ENCODE peak calls at places on chromosome 12, in seven cellular contexts. N, J, X, U, B, P and E are unnamed samples.
A peak's percentile ranks its signal among the peaks of the same experiment; 100 is the strongest.

GRCh38 chr12:42409471-42409870 is 83.5 kb downstream of the PPHLN1 start:
- DNase-seq in N (no peak), J (no peak), X (no peak), U (no peak), B (no peak), P (no peak), E (no peak)

GRCh38 chr12:4628406-4628805 is 20.4 kb downstream of the AKAP3 start:
- DNase-seq in N (no peak), J (no peak), X (no peak), U (no peak), B (no peak), P (no peak), E (no peak)

GRCh38 chr12:105676694-105677093 is 346.2 kb downstream of the C12orf75 start:
- DNase-seq in N (no peak), J (peak; percentile 16), X (no peak), U (no peak), B (no peak), P (no peak), E (no peak)

GRCh38 chr12:104733717-104734175 is 224.3 kb downstream of the SLC41A2 start:
- DNase-seq in N (no peak), J (no peak), X (no peak), U (no peak), B (no peak), P (peak; percentile 29), E (no peak)

GRCh38 chr12:46983393-46983793 is 96.0 kb upstream of the PCED1B start:
- DNase-seq in N (no peak), J (no peak), X (no peak), U (no peak), B (no peak), P (no peak), E (no peak)

GRCh38 chr12:47744005-47744651 is 14.6 kb downstream of the RAPGEF3 start:
- DNase-seq in N (no peak), J (no peak), X (no peak), U (peak; percentile 51), B (no peak), P (peak; percentile 48), E (peak; percentile 70)

GRCh38 chr12:22461786-22462185 is 82.6 kb downstream of the C2CD5 start:
- DNase-seq in N (no peak), J (no peak), X (no peak), U (no peak), B (no peak), P (peak; percentile 10), E (no peak)

GRCh38 chr12:30792648-30793499 is 38.1 kb upstream of the CAPRIN2 start:
- DNase-seq in N (no peak), J (no peak), X (peak; percentile 75), U (no peak), B (no peak), P (no peak), E (no peak)

GRCh38 chr12:93638095-93638494 is 39.1 kb upstream of the CRADD start:
- DNase-seq in N (no peak), J (no peak), X (peak; percentile 29), U (no peak), B (no peak), P (no peak), E (no peak)

GRCh38 chr12:46516933-46517578 is 144.5 kb upstream of the SLC38A2 start:
- DNase-seq in N (no peak), J (no peak), X (no peak), U (no peak), B (no peak), P (no peak), E (no peak)

GRCh38 chr12:46391630-46392029 is 19.1 kb upstream of the SLC38A2 start:
- DNase-seq in N (no peak), J (no peak), X (peak; percentile 72), U (no peak), B (peak; percentile 32), P (no peak), E (no peak)

GRCh38 chr12:110776410-110776809 is 33.7 kb upstream of the PPP1CC start:
- DNase-seq in N (no peak), J (no peak), X (no peak), U (no peak), B (no peak), P (no peak), E (no peak)

GRCh38 chr12:126290456-126290855 is 1225.2 kb downstream of the AACS start:
- DNase-seq in N (no peak), J (no peak), X (no peak), U (no peak), B (no peak), P (no peak), E (no peak)

GRCh38 chr12:126286203-126286602 is 1221.0 kb downstream of the AACS start:
- DNase-seq in N (no peak), J (no peak), X (no peak), U (no peak), B (no peak), P (no peak), E (no peak)
- H3K9me3 ChIP-seq in N (no peaks in the 10 kb centered on the region), J (no peaks in the 10 kb centered on the region), X (no peaks in the 10 kb centered on the region), U (no peaks in the 10 kb centered on the region), B (no peaks in the 10 kb centered on the region), P (no peaks in the 10 kb centered on the region), E (no peaks in the 10 kb centered on the region)

GRCh38 chr12:64736771-64737170 is 22.4 kb downstream of the GNS start:
- DNase-seq in N (no peak), J (no peak), X (no peak), U (no peak), B (no peak), P (no peak), E (no peak)

GRCh38 chr12:64737539-64737938 is 21.7 kb downstream of the GNS start:
- DNase-seq in N (no peak), J (no peak), X (no peak), U (no peak), B (no peak), P (no peak), E (no peak)

GRCh38 chr12:64735447-64735846 is 23.8 kb downstream of the GNS start:
- DNase-seq in N (no peak), J (no peak), X (no peak), U (no peak), B (no peak), P (no peak), E (no peak)

GRCh38 chr12:64742371-64742770 is 16.8 kb downstream of the GNS start:
- DNase-seq in N (no peak), J (no peak), X (no peak), U (no peak), B (no peak), P (no peak), E (no peak)

DNA sequence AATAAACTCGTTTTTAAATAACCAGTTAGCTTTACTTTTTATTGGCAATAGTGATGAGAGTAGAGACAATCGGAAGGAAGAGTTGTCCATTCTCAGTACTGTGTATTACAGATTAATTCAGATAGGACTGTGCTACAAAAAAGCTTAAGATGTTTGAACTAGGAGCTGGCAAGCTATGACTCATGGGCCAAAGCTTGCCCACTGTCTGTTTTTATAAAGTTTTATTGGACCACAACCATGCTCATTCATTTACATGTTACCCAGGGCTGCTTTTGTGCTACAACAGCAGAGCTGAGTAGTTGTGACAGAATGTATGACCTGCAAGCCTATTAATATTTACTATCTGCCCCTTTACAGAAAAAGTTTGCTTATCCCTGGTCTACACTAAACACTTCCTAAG is 19.4 kb downstream of the GNS start:
- DNase-seq in N (no peak), J (no peak), X (no peak), U (no peak), B (no peak), P (no peak), E (no peak)
- H3K4me3 ChIP-seq in N (no peak overlapping the region), J (no peak overlapping the region), X (no peak overlapping the region), U (no peak overlapping the region), B (no peak overlapping the region), P (no peak overlapping the region), E (no peak overlapping the region)

DNA sequence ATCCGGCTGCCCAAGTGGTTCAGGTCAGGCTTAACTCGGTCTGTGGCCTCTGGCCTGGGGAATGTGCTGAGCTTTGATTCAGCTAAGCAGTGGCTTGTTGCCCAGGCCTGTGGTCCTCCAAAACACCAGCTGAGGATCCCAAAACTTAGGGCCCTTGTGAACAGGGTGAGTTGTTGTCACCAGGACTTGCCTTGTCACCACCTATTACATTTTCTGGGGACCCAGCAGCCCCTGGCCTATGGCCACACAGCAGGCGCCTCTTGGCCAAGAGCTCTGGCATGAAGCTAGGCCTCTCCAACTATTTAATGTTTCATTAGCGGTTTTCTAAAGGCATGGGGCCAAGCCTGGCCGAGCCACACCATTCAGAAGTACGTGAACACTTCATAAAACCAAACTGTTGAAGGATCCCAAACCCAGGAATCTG is 343.7 kb downstream of the CACNA1C start:
- DNase-seq in N (peak; percentile 86), J (no peak), X (peak; percentile 75), U (no peak), B (no peak), P (no peak), E (no peak)
- H3K27ac ChIP-seq in N (peak overlapping the region; percentile 80), J (peak overlapping the region; percentile 27), X (no peak overlapping the region), U (no peak overlapping the region), B (peak overlapping the region; percentile 67), P (no peak overlapping the region), E (no peak overlapping the region)

GRCh38 chr12:56863789-56864188 is 70.4 kb downstream of the SDR9C7 start:
- DNase-seq in N (no peak), J (no peak), X (no peak), U (no peak), B (no peak), P (no peak), E (no peak)
- H3K9me3 ChIP-seq in N (peaks cover 11% of the 10 kb centered on the region), J (no peaks in the 10 kb centered on the region), X (peaks cover 6% of the 10 kb centered on the region), U (no peaks in the 10 kb centered on the region), B (peaks cover 24% of the 10 kb centered on the region), P (peaks cover 17% of the 10 kb centered on the region), E (peaks cover 9% of the 10 kb centered on the region)

GRCh38 chr12:55909513-55909884 is 18.2 kb downstream of the PYM1 start:
- DNase-seq in N (no peak), J (no peak), X (no peak), U (no peak), B (no peak), P (no peak), E (no peak)

GRCh38 chr12:55908726-55909512 is 18.8 kb downstream of the PYM1 start:
- DNase-seq in N (no peak), J (peak; percentile 47), X (peak; percentile 54), U (no peak), B (no peak), P (peak; percentile 56), E (no peak)

GRCh38 chr12:55901881-55902490 is 25.7 kb downstream of the PYM1 start:
- DNase-seq in N (no peak), J (peak; percentile 74), X (no peak), U (no peak), B (no peak), P (peak; percentile 47), E (no peak)

GRCh38 chr12:55906056-55906455 is 21.6 kb downstream of the PYM1 start:
- DNase-seq in N (no peak), J (no peak), X (peak; percentile 55), U (no peak), B (no peak), P (no peak), E (no peak)
- H3K4me3 ChIP-seq in N (no peak overlapping the region), J (no peak overlapping the region), X (no peak overlapping the region), U (no peak overlapping the region), B (no peak overlapping the region), P (no peak overlapping the region), E (no peak overlapping the region)

GRCh38 chr12:83505586-83505985 is 818.9 kb downstream of the TMTC2 start:
- DNase-seq in N (no peak), J (no peak), X (no peak), U (no peak), B (no peak), P (no peak), E (no peak)
- H3K27ac ChIP-seq in N (no peak overlapping the region), J (no peak overlapping the region), X (no peak overlapping the region), U (no peak overlapping the region), B (no peak overlapping the region), P (no peak overlapping the region), E (no peak overlapping the region)